ENCODE peak calls at places on chromosomes 7 and 10, in four cellular contexts. B is mesenchymal stem cell, Z is A549, I is stomach. F is an unnamed sample.
A peak's percentile ranks its signal among the peaks of the same experiment; 100 is the strongest.

GRCh38 chr10:105837951-105838350 is 1196.9 kb downstream of the SORCS3 start:
- DNase-seq in B (peak; percentile 1), Z (no peak), I (no peak), F (no peak)

GRCh38 chr7:33677556-33677955 is 227.8 kb upstream of the BMPER start:
- DNase-seq in B (no peak), Z (no peak), I (no peak), F (no peak)

GRCh38 chr7:129882531-129882930 is 70.2 kb downstream of the UBE2H start:
- DNase-seq in B (no peak), Z (no peak), I (no peak), F (no peak)

GRCh38 chr7:39910108-39910869 is 39.8 kb upstream of the CDK13 start:
- DNase-seq in B (peak; percentile 20), Z (no peak), I (no peak), F (no peak)

GRCh38 chr7:25361863-25362262 is 133.6 kb upstream of the NPVF start:
- DNase-seq in B (no peak), Z (no peak), I (no peak), F (no peak)

GRCh38 chr10:126240483-126240882 is 147.8 kb downstream of the ADAM12 start:
- DNase-seq in B (peak; percentile 56), Z (no peak), I (no peak), F (no peak)

GRCh38 chr7:30936650-30937245 is 25.1 kb downstream of the AQP1 start:
- DNase-seq in B (no peak), Z (no peak), I (no peak), F (no peak)

GRCh38 chr10:53476650-53477312 is 704.2 kb upstream of the MBL2 start:
- DNase-seq in B (no peak), Z (no peak), I (no peak), F (no peak)

GRCh38 chr10:133237241-133238065 is at the start of gene VENTX:
- DNase-seq in B (no peak), Z (no peak), I (no peak), F (no peak)

GRCh38 chr7:6656413-6656812 is 19.3 kb downstream of the ZNF316 start:
- DNase-seq in B (no peak), Z (no peak), I (no peak), F (no peak)

GRCh38 chr10:94626476-94626875 is 57.1 kb upstream of the CYP2C18 start:
- DNase-seq in B (no peak), Z (no peak), I (no peak), F (no peak)

GRCh38 chr7:106217089-106217542 is 67.7 kb downstream of the NAMPT start:
- DNase-seq in B (peak; percentile 87), Z (peak; percentile 38), I (peak; percentile 84), F (peak; percentile 47)

GRCh38 chr10:97422921-97423420 is 3.0 kb upstream of the PGAM1 start:
- DNase-seq in B (peak; percentile 74), Z (no peak), I (no peak), F (no peak)

DNA sequence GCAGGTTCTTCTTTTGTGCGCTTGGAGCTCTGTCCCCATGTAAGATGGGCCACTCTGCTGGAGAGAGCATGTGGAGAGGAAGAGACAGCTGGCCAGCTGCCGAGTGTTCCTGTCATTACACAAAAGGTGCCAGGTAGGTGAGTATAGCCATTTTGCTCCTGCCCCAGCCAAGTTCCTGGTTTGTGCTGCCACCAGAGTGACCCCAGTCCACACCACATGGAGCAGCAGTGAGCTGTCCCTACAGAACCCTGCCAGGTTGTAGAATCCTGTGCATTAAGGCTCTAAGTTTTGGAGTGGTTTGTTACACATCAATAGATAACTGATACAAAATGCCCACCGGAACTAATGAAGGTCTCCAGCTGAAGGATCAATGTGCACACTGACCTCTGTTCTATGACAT is 84.6 kb upstream of the GHITM start:
- DNase-seq in B (no peak), Z (no peak), I (no peak), F (no peak)
- H3K4me1 ChIP-seq in B (no peaks in the 10 kb centered on the region), Z (no peaks in the 10 kb centered on the region), I (no peaks in the 10 kb centered on the region), F (no peaks in the 10 kb centered on the region)

GRCh38 chr10:606767-607544 is 82.5 kb downstream of the DIP2C start:
- DNase-seq in B (peak; percentile 90), Z (no peak), I (no peak), F (no peak)
- H3K4me3 ChIP-seq in B (no peak overlapping the region), Z (no peak overlapping the region), I (no peak overlapping the region), F (no peak overlapping the region)

GRCh38 chr10:14540611-14541010 is 209.9 kb upstream of the FRMD4A start:
- DNase-seq in B (no peak), Z (no peak), I (no peak), F (no peak)
- H3K4me1 ChIP-seq in B (peaks cover 9% of the 10 kb centered on the region), Z (peaks cover 39% of the 10 kb centered on the region), I (peaks cover 39% of the 10 kb centered on the region), F (peaks cover 33% of the 10 kb centered on the region)

GRCh38 chr7:5637415-5637814 is 144.0 kb downstream of the RNF216 start:
- DNase-seq in B (no peak), Z (no peak), I (no peak), F (no peak)

GRCh38 chr7:5636446-5636835 is 145.0 kb downstream of the RNF216 start:
- DNase-seq in B (peak; percentile 40), Z (no peak), I (no peak), F (no peak)

GRCh38 chr7:5635461-5636445 is 145.7 kb downstream of the RNF216 start:
- DNase-seq in B (peak; percentile 44), Z (no peak), I (no peak), F (no peak)

GRCh38 chr7:5638994-5639393 is 142.5 kb downstream of the RNF216 start:
- DNase-seq in B (peak; percentile 49), Z (no peak), I (no peak), F (peak; percentile 69)

GRCh38 chr7:5636914-5637313 is 144.5 kb downstream of the RNF216 start:
- DNase-seq in B (peak; percentile 92), Z (peak; percentile 47), I (peak; percentile 31), F (no peak)
- H3K4me3 ChIP-seq in B (peak overlapping the region; percentile 45), Z (no peak overlapping the region), I (no peak overlapping the region), F (no peak overlapping the region)

F was measured in Caco-2.